ENCODE peak calls at places on chromosome 6, in six cellular contexts. One of them, this sample, is unnamed.

GRCh38 chr6:6793388-6794250 is 205.1 kb downstream of the LY86 start:
- DNase-seq in IMR-90: no peak
- DNase-seq in A549: no peak
- DNase-seq in HepG2: no peak
- DNase-seq in GM12878: no peak
- DNase-seq in K562: no peak
- DNase-seq in this sample: no peak

GRCh38 chr6:75422024-75422639 is 71.5 kb downstream of the FILIP1 start:
- DNase-seq in GM12878: no peak
- DNase-seq in IMR-90: peak
- DNase-seq in K562: no peak
- DNase-seq in A549: no peak
- DNase-seq in HepG2: no peak
- DNase-seq in this sample: no peak

GRCh38 chr6:116764961-116765841 is at the start of gene FAM162B:
- DNase-seq in IMR-90: peak
- DNase-seq in GM12878: no peak
- DNase-seq in A549: peak
- DNase-seq in HepG2: peak
- DNase-seq in K562: no peak
- DNase-seq in this sample: no peak

GRCh38 chr6:7566617-7567173 is 23.3 kb upstream of the SNRNP48 start:
- DNase-seq in K562: no peak
- DNase-seq in GM12878: no peak
- DNase-seq in HepG2: no peak
- DNase-seq in A549: peak
- DNase-seq in IMR-90: no peak
- DNase-seq in this sample: no peak

GRCh38 chr6:139925894-139926641 is 551.6 kb upstream of the CITED2 start:
- DNase-seq in HepG2: peak
- DNase-seq in GM12878: no peak
- DNase-seq in K562: no peak
- DNase-seq in IMR-90: peak
- DNase-seq in A549: peak
- DNase-seq in this sample: no peak

GRCh38 chr6:23621026-23621425 is 505.0 kb upstream of the NRSN1 start:
- DNase-seq in HepG2: no peak
- DNase-seq in GM12878: no peak
- DNase-seq in IMR-90: peak
- DNase-seq in K562: no peak
- DNase-seq in A549: no peak
- DNase-seq in this sample: no peak

GRCh38 chr6:5723905-5724691 is 282.6 kb downstream of the NRN1 start:
- DNase-seq in K562: no peak
- DNase-seq in HepG2: no peak
- DNase-seq in IMR-90: no peak
- DNase-seq in GM12878: peak
- DNase-seq in A549: no peak
- DNase-seq in this sample: no peak

GRCh38 chr6:3259491-3259958 is 778 bp downstream of the PSMG4 start:
- DNase-seq in IMR-90: peak
- DNase-seq in A549: peak
- DNase-seq in K562: peak
- DNase-seq in HepG2: peak
- DNase-seq in GM12878: no peak
- DNase-seq in this sample: peak

GRCh38 chr6:22145294-22145693 is 151.5 kb downstream of the PRL start:
- DNase-seq in K562: no peak
- DNase-seq in GM12878: no peak
- DNase-seq in A549: no peak
- DNase-seq in HepG2: no peak
- DNase-seq in IMR-90: no peak
- DNase-seq in this sample: no peak

GRCh38 chr6:98894810-98895209 is 52.9 kb downstream of the FBXL4 start:
- DNase-seq in GM12878: no peak
- DNase-seq in IMR-90: peak
- DNase-seq in K562: no peak
- DNase-seq in HepG2: no peak
- DNase-seq in A549: no peak
- DNase-seq in this sample: no peak

GRCh38 chr6:112802154-112802553 is 455.0 kb downstream of the RFPL4B start:
- DNase-seq in IMR-90: peak
- DNase-seq in HepG2: no peak
- DNase-seq in K562: no peak
- DNase-seq in A549: no peak
- DNase-seq in GM12878: no peak
- DNase-seq in this sample: no peak

GRCh38 chr6:18585032-18585573 is 198.0 kb downstream of the RNF144B start:
- DNase-seq in IMR-90: peak
- DNase-seq in K562: peak
- DNase-seq in A549: peak
- DNase-seq in GM12878: no peak
- DNase-seq in HepG2: peak
- DNase-seq in this sample: peak

GRCh38 chr6:12058164-12058926 is 46.2 kb downstream of the HIVEP1 start:
- DNase-seq in GM12878: no peak
- DNase-seq in IMR-90: no peak
- DNase-seq in A549: no peak
- DNase-seq in K562: no peak
- DNase-seq in HepG2: no peak
- DNase-seq in this sample: no peak

GRCh38 chr6:169574420-169574819 is 127.4 kb downstream of the WDR27 start:
- DNase-seq in IMR-90: no peak
- DNase-seq in A549: no peak
- DNase-seq in HepG2: no peak
- DNase-seq in GM12878: no peak
- DNase-seq in K562: no peak
- DNase-seq in this sample: no peak

GRCh38 chr6:169567809-169568208 is 134.0 kb downstream of the WDR27 start:
- DNase-seq in IMR-90: no peak
- DNase-seq in A549: no peak
- DNase-seq in GM12878: no peak
- DNase-seq in HepG2: no peak
- DNase-seq in K562: no peak
- DNase-seq in this sample: no peak

GRCh38 chr6:169575365-169575764 is 126.5 kb downstream of the WDR27 start:
- DNase-seq in HepG2: no peak
- DNase-seq in GM12878: no peak
- DNase-seq in IMR-90: no peak
- DNase-seq in A549: no peak
- DNase-seq in K562: peak
- DNase-seq in this sample: no peak

GRCh38 chr6:169568314-169569087 is 133.3 kb downstream of the WDR27 start:
- DNase-seq in HepG2: no peak
- DNase-seq in K562: no peak
- DNase-seq in GM12878: no peak
- DNase-seq in IMR-90: no peak
- DNase-seq in A549: no peak
- DNase-seq in this sample: no peak

DNA sequence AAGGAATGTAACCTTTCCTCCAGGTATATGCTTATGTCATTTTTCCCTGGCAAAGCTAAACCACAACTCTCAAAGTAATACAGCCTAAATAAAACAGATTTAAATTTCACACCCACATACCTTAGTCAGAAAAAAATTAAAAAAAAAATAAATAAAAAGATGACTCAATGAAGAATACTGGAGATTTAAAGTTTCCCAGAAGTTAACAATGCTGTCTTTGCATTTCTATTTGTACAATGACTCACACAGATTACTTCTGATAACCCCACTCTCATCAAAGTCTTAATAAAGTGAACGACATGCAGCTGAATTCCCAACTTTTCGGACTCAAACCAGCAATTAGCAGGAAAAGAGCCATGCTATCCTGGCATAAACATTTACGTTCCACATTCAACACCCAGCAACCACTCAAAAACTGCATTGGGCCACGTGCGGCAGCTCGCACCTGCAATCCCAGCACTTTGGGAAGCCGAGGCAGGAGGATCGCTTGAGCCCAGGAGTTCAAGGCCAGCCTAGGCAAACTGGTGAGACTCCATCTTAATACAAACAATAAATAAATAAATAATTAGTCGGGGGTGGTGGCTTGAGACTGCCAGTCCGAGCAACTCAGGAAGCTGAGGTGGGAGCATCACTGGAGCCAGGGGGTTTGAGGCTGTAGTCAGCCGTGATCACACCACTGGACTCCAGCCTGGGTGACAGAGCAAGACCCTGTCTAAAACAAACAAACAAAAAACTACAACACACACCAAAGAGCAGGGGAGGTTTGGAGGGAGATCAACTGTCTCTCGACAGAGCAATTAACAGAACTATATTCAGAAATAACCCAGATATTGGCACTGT is 130.5 kb downstream of the WDR27 start:
- DNase-seq in HepG2: peak
- DNase-seq in A549: peak
- DNase-seq in GM12878: no peak
- DNase-seq in K562: no peak
- DNase-seq in IMR-90: peak
- DNase-seq in this sample: no peak
- TF ChIP-seq BHLHE40 in HepG2: no peak
- TF ChIP-seq BHLHE40 in A549: no peak
- TF ChIP-seq BHLHE40 in GM12878: no peak
- TF ChIP-seq BHLHE40 in K562: no peak
- TF ChIP-seq BHLHE40 in IMR-90: no peak
- TF ChIP-seq BHLHE40 in this sample: no peak

DNA sequence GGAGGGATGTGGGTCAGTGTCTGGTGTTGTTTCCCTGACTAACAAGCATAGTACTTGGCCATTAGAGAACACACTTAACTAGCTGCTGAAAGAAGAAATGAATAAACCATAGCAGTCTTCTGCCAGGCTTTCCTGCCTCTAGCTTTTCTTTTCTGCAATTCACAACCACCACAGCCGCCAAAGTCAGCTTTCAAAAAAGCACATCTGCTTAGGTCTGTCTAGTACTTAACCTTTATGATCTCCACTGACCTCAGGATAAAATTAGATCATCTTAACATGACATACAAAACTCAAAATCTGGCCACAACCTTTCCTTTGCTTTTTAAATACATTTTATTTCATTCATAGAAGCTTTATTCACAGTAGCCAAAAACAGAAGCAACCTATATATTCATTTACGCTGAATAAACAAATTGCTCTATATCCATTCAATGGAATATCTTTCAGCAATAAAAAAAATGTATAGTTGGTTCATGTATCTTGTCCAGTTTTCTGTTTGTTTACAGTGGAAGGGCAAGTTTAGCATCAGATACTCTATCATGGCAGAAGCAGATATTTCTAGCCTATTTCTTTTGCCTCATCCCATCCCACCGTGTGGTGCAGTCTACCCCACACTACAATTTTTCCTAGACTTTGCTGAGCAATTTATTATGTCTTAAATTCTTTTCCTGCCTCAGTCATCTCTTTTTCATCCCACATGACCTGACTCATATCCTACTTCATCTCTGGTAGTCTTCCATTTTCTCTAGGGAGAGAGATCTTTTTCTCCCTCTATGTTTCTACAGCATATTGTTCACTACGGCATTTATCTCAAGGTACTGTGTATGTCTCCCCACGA is 16.1 kb downstream of the PDSS2 start:
- DNase-seq in IMR-90: peak
- DNase-seq in A549: no peak
- DNase-seq in GM12878: no peak
- DNase-seq in K562: no peak
- DNase-seq in HepG2: no peak
- DNase-seq in this sample: no peak
- TF ChIP-seq BHLHE40 in IMR-90: no peak
- TF ChIP-seq BHLHE40 in A549: no peak
- TF ChIP-seq BHLHE40 in GM12878: no peak
- TF ChIP-seq BHLHE40 in K562: no peak
- TF ChIP-seq BHLHE40 in HepG2: no peak
- TF ChIP-seq BHLHE40 in this sample: no peak

DNA sequence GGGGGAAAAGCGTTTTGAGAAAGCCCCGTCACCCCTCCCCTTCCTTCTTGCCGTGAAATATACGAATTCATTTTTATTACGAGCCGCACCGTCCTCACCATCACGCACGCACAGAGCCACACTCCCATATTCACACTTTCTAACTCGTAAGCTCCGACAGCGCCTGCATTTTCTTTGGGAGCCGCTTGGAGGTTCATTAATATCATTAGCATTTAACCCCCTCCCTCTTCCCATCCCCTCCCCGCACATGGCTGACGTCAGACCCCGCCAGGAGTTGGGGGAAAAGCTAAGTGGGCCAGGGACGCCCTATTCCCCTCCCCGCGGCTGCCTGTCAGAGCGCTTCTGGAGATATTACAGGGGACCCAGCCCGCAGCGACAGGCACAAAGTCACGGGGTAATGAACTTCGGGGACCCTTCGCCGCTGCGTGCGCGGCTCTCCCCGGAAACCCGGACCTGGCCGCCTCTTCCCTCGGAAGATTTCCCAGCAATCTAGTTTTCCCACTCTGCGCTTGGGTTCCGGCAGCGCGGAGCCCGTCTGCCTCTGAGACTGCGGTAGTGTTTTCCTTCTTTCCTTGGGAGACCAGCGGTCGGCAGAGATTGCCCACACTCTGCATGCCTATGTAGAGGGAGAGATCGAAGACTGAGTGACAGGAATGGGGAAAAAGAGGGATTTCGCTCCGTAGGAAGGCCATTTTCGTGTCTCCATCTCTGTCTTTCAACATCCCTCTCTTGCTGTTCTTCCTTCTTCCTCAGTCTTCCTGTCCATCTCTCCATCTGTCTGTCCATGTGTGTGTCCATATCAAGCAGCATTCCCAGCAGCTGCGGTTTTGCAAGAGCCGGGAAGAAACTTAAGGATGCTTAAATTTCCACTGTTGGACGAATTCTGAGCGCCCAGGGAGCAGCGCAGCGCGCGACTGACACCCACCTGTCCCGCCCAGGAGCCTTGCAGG is at the start of gene NR2E1:
- DNase-seq in HepG2: no peak
- DNase-seq in A549: peak
- DNase-seq in IMR-90: peak
- DNase-seq in K562: no peak
- DNase-seq in GM12878: no peak
- DNase-seq in this sample: peak
- TF ChIP-seq BHLHE40 in HepG2: no peak
- TF ChIP-seq BHLHE40 in A549: no peak
- TF ChIP-seq BHLHE40 in IMR-90: no peak
- TF ChIP-seq BHLHE40 in K562: no peak
- TF ChIP-seq BHLHE40 in GM12878: no peak
- TF ChIP-seq BHLHE40 in this sample: no peak

GRCh38 chr6:79031821-79032590 is 46.0 kb downstream of the PHIP start:
- DNase-seq in K562: no peak
- DNase-seq in HepG2: no peak
- DNase-seq in A549: no peak
- DNase-seq in GM12878: no peak
- DNase-seq in IMR-90: peak
- DNase-seq in this sample: no peak

GRCh38 chr6:79033279-79033678 is 44.8 kb downstream of the PHIP start:
- DNase-seq in K562: no peak
- DNase-seq in GM12878: no peak
- DNase-seq in A549: no peak
- DNase-seq in IMR-90: no peak
- DNase-seq in HepG2: no peak
- DNase-seq in this sample: no peak

GRCh38 chr6:79030511-79030910 is 47.5 kb downstream of the PHIP start:
- DNase-seq in K562: no peak
- DNase-seq in GM12878: no peak
- DNase-seq in HepG2: no peak
- DNase-seq in A549: no peak
- DNase-seq in IMR-90: peak
- DNase-seq in this sample: no peak

GRCh38 chr6:79038061-79038460 is 40.0 kb downstream of the PHIP start:
- DNase-seq in K562: no peak
- DNase-seq in A549: no peak
- DNase-seq in GM12878: no peak
- DNase-seq in IMR-90: peak
- DNase-seq in HepG2: peak
- DNase-seq in this sample: no peak

GRCh38 chr6:79034865-79035264 is 43.2 kb downstream of the PHIP start:
- DNase-seq in K562: no peak
- DNase-seq in HepG2: no peak
- DNase-seq in IMR-90: peak
- DNase-seq in A549: no peak
- DNase-seq in GM12878: peak
- DNase-seq in this sample: no peak
- TF ChIP-seq BHLHE40 in K562: no peak
- TF ChIP-seq BHLHE40 in HepG2: no peak
- TF ChIP-seq BHLHE40 in IMR-90: no peak
- TF ChIP-seq BHLHE40 in A549: no peak
- TF ChIP-seq BHLHE40 in GM12878: no peak
- TF ChIP-seq BHLHE40 in this sample: no peak